ENCODE peak calls at places on chromosomes 13 and 19, in five cellular contexts. B, V, I, M and Q are unnamed samples.

GRCh38 chr13:113806526-113806925 is 47.5 kb downstream of the TMEM255B start:
- DNase-seq in B (no peak), V (peak), I (no peak), M (no peak), Q (no peak)

GRCh38 chr19:19488041-19488874 is 27.1 kb downstream of the TSSK6 start:
- DNase-seq in B (no peak), V (peak), I (no peak), M (no peak), Q (no peak)

GRCh38 chr19:33814181-33815165 is 17.8 kb downstream of the KCTD15 start:
- DNase-seq in B (no peak), V (no peak), I (no peak), M (no peak), Q (no peak)

GRCh38 chr19:2282062-2282861 is at the start of gene PEAK3:
- DNase-seq in B (peak), V (peak), I (no peak), M (no peak), Q (no peak)

GRCh38 chr19:34057155-34057554 is 115.1 kb upstream of the LSM14A start:
- DNase-seq in B (no peak), V (no peak), I (no peak), M (no peak), Q (no peak)

GRCh38 chr19:21812448-21812847 is 23.5 kb downstream of the ZNF43 start:
- DNase-seq in B (no peak), V (no peak), I (no peak), M (no peak), Q (no peak)

GRCh38 chr13:31909889-31910551 is 121.6 kb upstream of the FRY start:
- DNase-seq in B (peak), V (no peak), I (peak), M (peak), Q (peak)

GRCh38 chr19:19637186-19637522 is 6.3 kb downstream of the GMIP start:
- DNase-seq in B (no peak), V (no peak), I (no peak), M (no peak), Q (no peak)

GRCh38 chr13:91132381-91132780 is 215.1 kb upstream of the MIR17HG start:
- DNase-seq in B (no peak), V (no peak), I (no peak), M (no peak), Q (no peak)

GRCh38 chr19:35352448-35353304 is 5.0 kb downstream of the FFAR1 start:
- DNase-seq in B (peak), V (peak), I (peak), M (peak), Q (peak)

GRCh38 chr19:41999071-41999877 is 5.2 kb upstream of the ATP1A3 start:
- DNase-seq in B (no peak), V (no peak), I (no peak), M (no peak), Q (no peak)

GRCh38 chr19:49817964-49818690 is at the start of gene MED25:
- DNase-seq in B (peak), V (peak), I (no peak), M (peak), Q (peak)

GRCh38 chr19:3626473-3627350 is at the start of gene CACTIN:
- DNase-seq in B (peak), V (peak), I (peak), M (peak), Q (peak)

GRCh38 chr19:48510421-48511268 is 990 bp downstream of the LMTK3 start:
- DNase-seq in B (peak), V (peak), I (no peak), M (peak), Q (no peak)

GRCh38 chr19:35114656-35115537 is 726 bp upstream of the FXYD3 start:
- DNase-seq in B (peak), V (peak), I (peak), M (peak), Q (no peak)

GRCh38 chr19:51375504-51376221 is 3.2 kb upstream of the NKG7 start:
- DNase-seq in B (no peak), V (no peak), I (no peak), M (no peak), Q (no peak)

GRCh38 chr19:42121666-42122069 is 10.6 kb downstream of the POU2F2 start:
- DNase-seq in B (no peak), V (peak), I (no peak), M (peak), Q (no peak)

GRCh38 chr19:4124638-4125037 is 716 bp upstream of the MAP2K2 start:
- DNase-seq in B (no peak), V (no peak), I (no peak), M (no peak), Q (no peak)

GRCh38 chr19:1524206-1524971 is 512 bp downstream of the PLK5 start:
- DNase-seq in B (no peak), V (peak), I (no peak), M (no peak), Q (no peak)

GRCh38 chr19:34639491-34640085 is 37.4 kb downstream of the SCGB2B2 start:
- DNase-seq in B (no peak), V (no peak), I (peak), M (peak), Q (no peak)

GRCh38 chr13:51816604-51817254 is 12.8 kb upstream of the DHRS12 start:
- DNase-seq in B (no peak), V (no peak), I (no peak), M (no peak), Q (no peak)

GRCh38 chr19:17020823-17021222 is 5.8 kb downstream of the CPAMD8 start:
- DNase-seq in B (no peak), V (no peak), I (no peak), M (no peak), Q (no peak)

GRCh38 chr19:932647-933552 is 7.1 kb downstream of the ARID3A start:
- DNase-seq in B (no peak), V (peak), I (no peak), M (peak), Q (no peak)

GRCh38 chr13:75770164-75771145 is 134.3 kb downstream of the LMO7 start:
- DNase-seq in B (no peak), V (no peak), I (no peak), M (no peak), Q (no peak)

GRCh38 chr13:78319101-78319627 is 284.2 kb downstream of the POU4F1 start:
- DNase-seq in B (no peak), V (no peak), I (no peak), M (no peak), Q (no peak)

GRCh38 chr19:572891-573825 is 762 bp downstream of the BSG start:
- DNase-seq in B (peak), V (peak), I (no peak), M (no peak), Q (no peak)

GRCh38 chr13:77028202-77028601 is 1.2 kb upstream of the FBXL3 start:
- DNase-seq in B (no peak), V (no peak), I (no peak), M (no peak), Q (no peak)

GRCh38 chr19:44698492-44699201 is at the start of gene CEACAM16:
- DNase-seq in B (no peak), V (no peak), I (no peak), M (no peak), Q (no peak)

GRCh38 chr19:54035215-54036178 is 28.2 kb downstream of the VSTM1 start:
- DNase-seq in B (no peak), V (no peak), I (no peak), M (no peak), Q (no peak)

GRCh38 chr19:35260694-35261304 is 8.0 kb upstream of the USF2 start:
- DNase-seq in B (no peak), V (no peak), I (no peak), M (no peak), Q (no peak)

GRCh38 chr19:33373701-33374405 is at the start of gene CEBPG:
- DNase-seq in B (no peak), V (peak), I (no peak), M (no peak), Q (no peak)

GRCh38 chr19:2820112-2820702 is 539 bp downstream of the ZNF554 start:
- DNase-seq in B (no peak), V (peak), I (no peak), M (no peak), Q (no peak)

GRCh38 chr13:75447493-75447892 is 34.5 kb downstream of the TBC1D4 start:
- DNase-seq in B (no peak), V (no peak), I (no peak), M (no peak), Q (no peak)

GRCh38 chr19:50368649-50369570 is 3.5 kb upstream of the NAPSA start:
- DNase-seq in B (peak), V (peak), I (no peak), M (peak), Q (no peak)

GRCh38 chr13:88739192-88739591 is 1068.0 kb downstream of the SLITRK5 start:
- DNase-seq in B (no peak), V (no peak), I (no peak), M (no peak), Q (no peak)

DNA sequence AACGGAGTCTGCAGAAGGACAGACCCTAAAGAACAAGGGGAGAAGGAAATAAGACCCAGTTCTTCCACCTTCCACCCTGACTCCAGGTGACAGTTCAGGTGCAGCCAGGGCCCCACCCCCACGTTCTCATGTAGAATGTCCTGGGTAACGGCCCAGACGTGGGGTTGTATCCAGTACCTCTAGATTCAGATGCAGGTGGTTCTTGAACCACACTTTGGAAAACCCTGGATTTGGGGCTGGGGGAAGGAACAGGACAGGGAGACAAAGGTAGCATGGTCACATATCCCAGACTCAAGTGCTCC is 2.2 kb downstream of the DMPK start:
- DNase-seq in B (no peak), V (peak), I (no peak), M (no peak), Q (no peak)
- H3K4me3 ChIP-seq in B (no peak), V (peak), I (no peak), M (no peak), Q (no peak)

DNA sequence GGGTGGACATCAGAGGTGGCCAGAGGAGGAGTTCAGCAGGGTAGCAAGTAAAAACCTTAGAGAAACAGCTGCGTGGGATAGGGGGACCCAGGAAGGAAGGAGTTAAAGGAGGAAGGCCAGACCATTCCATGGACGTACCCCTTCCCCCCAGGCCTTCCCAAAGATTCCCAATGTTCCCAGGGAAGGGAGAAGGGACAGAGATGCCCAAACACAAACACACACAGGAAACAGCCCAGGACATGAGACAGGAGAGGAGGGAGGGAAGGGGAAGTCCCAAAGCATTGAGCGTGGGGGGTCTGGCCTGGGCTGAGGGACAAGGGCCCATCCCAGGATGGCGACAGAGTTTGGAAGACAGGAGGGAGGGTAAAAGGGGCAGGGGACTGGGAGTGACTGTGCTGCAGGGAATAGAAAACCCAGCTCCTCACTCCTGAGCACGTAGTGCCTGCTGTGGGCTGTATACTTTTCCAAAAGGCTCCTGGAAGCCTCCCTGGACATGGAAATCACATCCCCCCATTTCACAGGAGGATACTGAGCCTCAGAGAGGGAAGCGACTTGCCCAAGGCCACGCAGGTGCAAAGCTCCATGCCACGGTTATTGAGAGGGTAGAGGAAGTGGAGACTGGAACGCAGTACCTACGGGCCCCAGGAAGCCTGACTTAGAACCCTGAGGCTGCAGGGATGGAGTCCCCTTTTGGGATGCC is 1.1 kb downstream of the SYDE1 start:
- DNase-seq in B (no peak), V (no peak), I (no peak), M (no peak), Q (no peak)
- H3K4me3 ChIP-seq in B (peak), V (peak), I (peak), M (no peak), Q (peak)

GRCh38 chr19:5171711-5172110 is 168.9 kb downstream of the PTPRS start:
- DNase-seq in B (no peak), V (no peak), I (no peak), M (no peak), Q (no peak)

GRCh38 chr19:5165697-5166019 is 175.0 kb downstream of the PTPRS start:
- DNase-seq in B (no peak), V (no peak), I (no peak), M (no peak), Q (no peak)

GRCh38 chr19:5170329-5170745 is 170.3 kb downstream of the PTPRS start:
- DNase-seq in B (no peak), V (peak), I (no peak), M (peak), Q (no peak)

GRCh38 chr19:5166262-5166661 is 174.3 kb downstream of the PTPRS start:
- DNase-seq in B (no peak), V (no peak), I (no peak), M (no peak), Q (no peak)
- H3K4me3 ChIP-seq in B (no peak), V (no peak), I (no peak), M (no peak), Q (no peak)

GRCh38 chr13:30479590-30480219 is 14.0 kb upstream of the HMGB1 start:
- DNase-seq in B (no peak), V (no peak), I (no peak), M (no peak), Q (no peak)

GRCh38 chr13:30479154-30479553 is 13.4 kb upstream of the HMGB1 start:
- DNase-seq in B (no peak), V (no peak), I (no peak), M (no peak), Q (no peak)

GRCh38 chr13:30481241-30481760 is 15.6 kb upstream of the HMGB1 start:
- DNase-seq in B (no peak), V (no peak), I (no peak), M (no peak), Q (no peak)

GRCh38 chr13:30480292-30480947 is 14.7 kb upstream of the HMGB1 start:
- DNase-seq in B (no peak), V (no peak), I (no peak), M (no peak), Q (no peak)

GRCh38 chr13:30477346-30478235 is 11.9 kb upstream of the HMGB1 start:
- DNase-seq in B (no peak), V (no peak), I (no peak), M (no peak), Q (no peak)
- H3K4me3 ChIP-seq in B (no peak), V (no peak), I (no peak), M (no peak), Q (no peak)

GRCh38 chr19:6519289-6519688 is 11.5 kb upstream of the TNFSF9 start:
- DNase-seq in B (no peak), V (no peak), I (no peak), M (no peak), Q (peak)

GRCh38 chr19:6521718-6522646 is 8.8 kb upstream of the TNFSF9 start:
- DNase-seq in B (no peak), V (no peak), I (no peak), M (peak), Q (peak)

GRCh38 chr19:6527893-6528543 is 2.8 kb upstream of the TNFSF9 start:
- DNase-seq in B (no peak), V (no peak), I (no peak), M (no peak), Q (no peak)

GRCh38 chr19:6524326-6524725 is 6.5 kb upstream of the TNFSF9 start:
- DNase-seq in B (no peak), V (no peak), I (no peak), M (no peak), Q (no peak)

DNA sequence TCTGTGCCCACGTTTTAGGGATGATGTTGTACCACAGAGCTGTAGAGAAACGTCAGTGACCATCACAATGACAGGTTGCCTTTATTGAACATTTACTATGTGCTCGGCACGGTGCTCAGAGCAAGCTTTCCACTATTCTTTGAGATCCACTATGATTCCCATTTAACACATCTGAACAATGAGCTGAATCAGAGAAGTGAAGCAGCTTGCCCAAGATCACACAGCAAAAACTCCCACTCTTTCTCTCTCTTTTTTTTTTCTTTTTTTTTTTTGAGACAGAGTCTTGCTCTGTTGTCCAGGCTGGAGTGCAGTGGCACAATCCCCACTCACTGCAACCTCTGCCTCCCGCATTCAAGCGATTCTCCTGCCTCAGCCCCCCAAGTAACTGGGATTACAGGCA is 8.1 kb upstream of the TNFSF9 start:
- DNase-seq in B (no peak), V (no peak), I (no peak), M (no peak), Q (no peak)
- H3K4me3 ChIP-seq in B (no peak), V (no peak), I (no peak), M (no peak), Q (no peak)

DNA sequence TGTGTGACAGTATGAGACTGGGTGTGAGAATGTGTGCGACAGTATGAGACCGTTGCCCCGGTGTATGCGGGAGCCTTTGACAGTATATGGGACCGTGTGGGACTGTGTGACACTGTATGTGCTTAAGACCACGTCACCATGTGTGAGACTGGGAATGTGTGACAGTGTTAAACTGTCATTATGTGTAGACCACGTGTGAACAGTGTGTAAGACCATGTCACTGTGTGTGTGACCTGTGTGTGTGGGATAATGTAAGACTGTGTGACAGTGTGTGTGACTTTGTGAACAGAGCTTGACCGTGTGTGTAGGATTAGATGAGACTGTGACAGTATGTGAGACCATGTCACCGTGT is 549 bp downstream of the ZNF583 start:
- DNase-seq in B (no peak), V (no peak), I (no peak), M (no peak), Q (no peak)
- H3K4me3 ChIP-seq in B (peak), V (peak), I (peak), M (peak), Q (peak)

GRCh38 chr13:100234524-100235136 is 145.7 kb downstream of the PCCA start:
- DNase-seq in B (no peak), V (no peak), I (no peak), M (no peak), Q (peak)
- H3K4me3 ChIP-seq in B (no peak), V (no peak), I (no peak), M (no peak), Q (peak)